ENCODE peak calls at places on chromosomes 13 and 19, in seven cellular contexts. W is NCI-H2029; N is H4; Z is CD8-positive, alpha-beta T cell; F is suprapubic skin; H is activated CD8-positive, alpha-beta memory T cell treated with anti-CD3 and anti-CD28 coated beads, Interleukin-2, amount 10 ng/mL, durations not matched to agents 7 days and 5 days; A is foreskin melanocyte. R is an unnamed sample.

GRCh38 chr13:106532111-106532929 is 3.1 kb downstream of the EFNB2 start:
- DNase-seq in W (no peak), N (no peak), Z (no peak), F (no peak), H (no peak), A (no peak), R (no peak)

GRCh38 chr19:30046522-30046921 is 104.5 kb downstream of the URI1 start:
- DNase-seq in W (no peak), N (no peak), Z (no peak), F (no peak), H (no peak), A (peak), R (no peak)

GRCh38 chr13:99434258-99434788 is 66.9 kb upstream of the TM9SF2 start:
- DNase-seq in W (no peak), N (no peak), Z (peak), F (no peak), H (peak), A (no peak), R (no peak)

GRCh38 chr19:39362682-39363657 is 20.7 kb downstream of the SAMD4B start:
- DNase-seq in W (no peak), N (no peak), Z (no peak), F (no peak), H (no peak), A (no peak), R (no peak)

GRCh38 chr13:34777914-34778303 is 164.2 kb upstream of the NBEA start:
- DNase-seq in W (no peak), N (no peak), Z (no peak), F (no peak), H (no peak), A (no peak), R (no peak)

GRCh38 chr13:29936051-29936813 is 85.8 kb upstream of the UBL3 start:
- DNase-seq in W (no peak), N (no peak), Z (no peak), F (no peak), H (no peak), A (no peak), R (no peak)

GRCh38 chr13:46687810-46688209 is 109.2 kb downstream of the ESD start:
- DNase-seq in W (no peak), N (no peak), Z (peak), F (no peak), H (no peak), A (peak), R (no peak)

GRCh38 chr13:106383791-106384190 is 151.7 kb downstream of the EFNB2 start:
- DNase-seq in W (no peak), N (no peak), Z (no peak), F (no peak), H (no peak), A (no peak), R (no peak)

GRCh38 chr13:60261432-60262351 is 98.0 kb upstream of the DIAPH3 start:
- DNase-seq in W (peak), N (no peak), Z (no peak), F (no peak), H (no peak), A (no peak), R (peak)

GRCh38 chr19:17544418-17544817 is 11.0 kb upstream of the COLGALT1 start:
- DNase-seq in W (no peak), N (no peak), Z (no peak), F (no peak), H (no peak), A (no peak), R (no peak)